ENCODE peak calls at places on chromosomes 12 and 14, in eight cellular contexts. H is CD4-positive, alpha-beta T cell; Q is astrocyte of the cerebellum; S is CD8-positive, alpha-beta T cell; O is Caki2; T is T-cell; Z is aorta; F is iris pigment epithelial cell. L is an unnamed sample.

GRCh38 chr12:81572411-81572810 is 186.7 kb downstream of the PPFIA2 start:
- DNase-seq in O (no peak), Q (no peak), T (no peak), H (no peak), F (no peak), S (no peak), Z (no peak), L (no peak)

GRCh38 chr14:45559626-45560025 is 306.6 kb upstream of the MIS18BP1 start:
- DNase-seq in Q (no peak), S (no peak), T (no peak), O (no peak), F (no peak), H (no peak), Z (no peak), L (no peak)

GRCh38 chr12:119990382-119990874 is 1.4 kb downstream of the BICDL1 start:
- DNase-seq in O (no peak), H (no peak), T (no peak), F (no peak), S (no peak), Q (no peak), Z (no peak), L (no peak)

GRCh38 chr12:24719293-24719721 is 229.6 kb downstream of the BCAT1 start:
- DNase-seq in F (peak; percentile 68), H (no peak), Q (no peak), T (no peak), S (peak; percentile 3), O (peak; percentile 4), Z (no peak), L (peak; percentile 27)

GRCh38 chr12:132524405-132524804 is 34.5 kb downstream of the FBRSL1 start:
- DNase-seq in F (peak; percentile 50), H (no peak), O (peak; percentile 95), Z (no peak), S (no peak), Q (no peak), T (no peak), L (no peak)

GRCh38 chr14:94317259-94317658 is 5.9 kb downstream of the SERPINA6 start:
- DNase-seq in H (no peak), O (no peak), F (peak; percentile 12), T (no peak), S (no peak), Z (peak; percentile 56), Q (no peak), L (no peak)

GRCh38 chr12:46908936-46909635 is 83.3 kb upstream of the SLC38A4 start:
- DNase-seq in S (no peak), Q (no peak), H (no peak), F (no peak), O (no peak), Z (no peak), T (no peak), L (no peak)

GRCh38 chr12:46808955-46809697 is 16.7 kb downstream of the SLC38A4 start:
- DNase-seq in O (no peak), H (no peak), Q (no peak), F (no peak), T (no peak), S (no peak), Z (no peak), L (no peak)

GRCh38 chr14:57261604-57262003 is 7.1 kb downstream of the EXOC5 start:
- DNase-seq in Q (no peak), Z (no peak), F (no peak), T (no peak), O (no peak), H (no peak), S (no peak), L (no peak)

GRCh38 chr12:119328111-119328510 is 6.4 kb upstream of the CCDC60 start:
- DNase-seq in H (no peak), O (no peak), S (no peak), Z (no peak), Q (no peak), T (no peak), F (no peak), L (no peak)

GRCh38 chr14:66468778-66469367 is 17.3 kb upstream of the CCDC196 start:
- DNase-seq in H (no peak), Q (no peak), T (no peak), O (no peak), F (no peak), Z (no peak), S (no peak), L (no peak)

GRCh38 chr14:31194095-31194494 is 13.5 kb downstream of the HECTD1 start:
- DNase-seq in O (no peak), F (peak; percentile 56), Z (no peak), Q (no peak), H (no peak), S (no peak), T (no peak), L (no peak)

GRCh38 chr12:88578821-88579518 is 1.3 kb downstream of the KITLG start:
- DNase-seq in F (peak; percentile 32), Q (no peak), S (no peak), T (no peak), H (no peak), O (peak; percentile 59), Z (no peak), L (no peak)

GRCh38 chr12:1605129-1606020 is 11.0 kb upstream of the FBXL14 start:
- DNase-seq in H (peak; percentile 56), F (peak; percentile 83), O (peak; percentile 85), T (peak; percentile 40), Q (peak; percentile 70), Z (peak; percentile 82), S (peak; percentile 44), L (no peak)

L was measured in HFF-Myc.